ENCODE peak calls at places on chromosome 18, in ten cellular contexts. One of them, this sample, is unnamed.

GRCh38 chr18:13112982-13113381 is 105.6 kb upstream of the LDLRAD4 start:
- DNase-seq in mesenchymal stem cell: peak
- DNase-seq in upper lobe of right lung: no peak
- DNase-seq in heart left ventricle: peak
- DNase-seq in lower leg skin: no peak
- DNase-seq in fibroblast of lung: peak
- DNase-seq in AG04449: no peak
- DNase-seq in cardiac fibroblast: peak
- DNase-seq in cardiac muscle cell: peak
- DNase-seq in iPS DF 6.9: peak
- DNase-seq in this sample: peak

GRCh38 chr18:46622999-46623398 is 34.0 kb downstream of the LOXHD1 start:
- DNase-seq in cardiac fibroblast: peak
- DNase-seq in iPS DF 6.9: no peak
- DNase-seq in heart left ventricle: no peak
- DNase-seq in lower leg skin: no peak
- DNase-seq in cardiac muscle cell: peak
- DNase-seq in mesenchymal stem cell: peak
- DNase-seq in AG04449: no peak
- DNase-seq in upper lobe of right lung: no peak
- DNase-seq in fibroblast of lung: peak
- DNase-seq in this sample: no peak

GRCh38 chr18:79856119-79857080 is 58.7 kb downstream of the KCNG2 start:
- DNase-seq in iPS DF 6.9: peak
- DNase-seq in cardiac muscle cell: peak
- DNase-seq in lower leg skin: peak
- DNase-seq in fibroblast of lung: peak
- DNase-seq in heart left ventricle: no peak
- DNase-seq in cardiac fibroblast: peak
- DNase-seq in upper lobe of right lung: peak
- DNase-seq in AG04449: no peak
- DNase-seq in mesenchymal stem cell: peak
- DNase-seq in this sample: peak

GRCh38 chr18:54828986-54829385 is 709 bp downstream of the RAB27B start:
- DNase-seq in AG04449: no peak
- DNase-seq in cardiac muscle cell: no peak
- DNase-seq in fibroblast of lung: no peak
- DNase-seq in mesenchymal stem cell: peak
- DNase-seq in upper lobe of right lung: no peak
- DNase-seq in heart left ventricle: no peak
- DNase-seq in cardiac fibroblast: no peak
- DNase-seq in lower leg skin: no peak
- DNase-seq in iPS DF 6.9: no peak
- DNase-seq in this sample: no peak

GRCh38 chr18:34867520-34867919 is 157.4 kb downstream of the DTNA start:
- DNase-seq in mesenchymal stem cell: peak
- DNase-seq in fibroblast of lung: no peak
- DNase-seq in AG04449: no peak
- DNase-seq in lower leg skin: no peak
- DNase-seq in heart left ventricle: no peak
- DNase-seq in cardiac muscle cell: peak
- DNase-seq in cardiac fibroblast: peak
- DNase-seq in iPS DF 6.9: peak
- DNase-seq in upper lobe of right lung: no peak
- DNase-seq in this sample: no peak

GRCh38 chr18:3796434-3796833 is 346.5 kb downstream of the TGIF1 start:
- DNase-seq in cardiac fibroblast: no peak
- DNase-seq in lower leg skin: no peak
- DNase-seq in mesenchymal stem cell: no peak
- DNase-seq in iPS DF 6.9: no peak
- DNase-seq in cardiac muscle cell: no peak
- DNase-seq in heart left ventricle: no peak
- DNase-seq in fibroblast of lung: no peak
- DNase-seq in upper lobe of right lung: no peak
- DNase-seq in AG04449: no peak
- DNase-seq in this sample: no peak

GRCh38 chr18:78542204-78542603 is 437.4 kb upstream of the SALL3 start:
- DNase-seq in cardiac fibroblast: no peak
- DNase-seq in cardiac muscle cell: peak
- DNase-seq in iPS DF 6.9: no peak
- DNase-seq in upper lobe of right lung: peak
- DNase-seq in mesenchymal stem cell: no peak
- DNase-seq in AG04449: no peak
- DNase-seq in fibroblast of lung: no peak
- DNase-seq in lower leg skin: peak
- DNase-seq in heart left ventricle: peak
- DNase-seq in this sample: peak

GRCh38 chr18:32287249-32287648 is 97.4 kb downstream of the MEP1B start:
- DNase-seq in mesenchymal stem cell: no peak
- DNase-seq in AG04449: no peak
- DNase-seq in cardiac fibroblast: no peak
- DNase-seq in fibroblast of lung: no peak
- DNase-seq in iPS DF 6.9: no peak
- DNase-seq in heart left ventricle: no peak
- DNase-seq in cardiac muscle cell: no peak
- DNase-seq in lower leg skin: no peak
- DNase-seq in upper lobe of right lung: no peak
- DNase-seq in this sample: no peak

DNA sequence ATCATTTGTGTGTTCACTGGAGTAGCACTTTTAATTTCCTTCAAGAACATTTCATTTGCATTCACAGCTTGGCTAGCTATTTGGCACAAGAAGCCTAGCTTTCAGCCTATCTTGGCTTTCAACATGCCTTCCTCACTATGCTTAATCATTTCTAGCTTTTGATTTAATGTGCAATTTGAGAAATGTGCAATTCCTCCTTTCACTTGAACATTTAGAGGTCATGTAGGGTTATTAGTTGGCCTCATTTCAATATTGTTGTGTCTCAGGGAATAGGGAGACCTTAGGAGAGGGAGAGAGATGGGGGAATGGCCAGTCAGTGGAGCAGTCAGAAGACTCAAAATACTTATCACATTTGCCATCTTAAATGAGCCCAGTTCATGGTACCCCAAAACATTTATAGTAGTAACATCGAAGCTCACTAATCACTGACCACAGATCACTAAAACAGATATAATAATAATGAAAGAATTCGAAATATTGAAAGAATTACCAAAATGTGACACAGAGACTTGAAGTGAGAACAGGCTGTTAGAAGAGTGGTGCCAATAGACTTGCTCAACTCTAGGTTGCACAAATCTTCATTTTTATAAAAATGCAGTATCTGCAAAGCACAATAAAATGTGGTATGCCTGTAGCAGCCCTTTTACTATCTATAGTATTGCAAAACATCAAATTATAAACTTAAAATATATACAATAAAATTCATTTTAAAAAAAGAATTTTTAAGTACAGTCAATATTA is 561.2 kb downstream of the METTL4 start:
- DNase-seq in fibroblast of lung: no peak
- DNase-seq in heart left ventricle: no peak
- DNase-seq in mesenchymal stem cell: no peak
- DNase-seq in cardiac fibroblast: no peak
- DNase-seq in AG04449: no peak
- DNase-seq in iPS DF 6.9: no peak
- DNase-seq in upper lobe of right lung: no peak
- DNase-seq in lower leg skin: no peak
- DNase-seq in cardiac muscle cell: peak
- DNase-seq in this sample: no peak
- H3K4me3 ChIP-seq in fibroblast of lung: no peak
- H3K4me3 ChIP-seq in heart left ventricle: no peak
- H3K4me3 ChIP-seq in mesenchymal stem cell: no peak
- H3K4me3 ChIP-seq in cardiac fibroblast: no peak
- H3K4me3 ChIP-seq in AG04449: no peak
- H3K4me3 ChIP-seq in iPS DF 6.9: no peak
- H3K4me3 ChIP-seq in upper lobe of right lung: no peak
- H3K4me3 ChIP-seq in lower leg skin: no peak
- H3K4me3 ChIP-seq in cardiac muscle cell: no peak
- H3K4me3 ChIP-seq in this sample: no peak

DNA sequence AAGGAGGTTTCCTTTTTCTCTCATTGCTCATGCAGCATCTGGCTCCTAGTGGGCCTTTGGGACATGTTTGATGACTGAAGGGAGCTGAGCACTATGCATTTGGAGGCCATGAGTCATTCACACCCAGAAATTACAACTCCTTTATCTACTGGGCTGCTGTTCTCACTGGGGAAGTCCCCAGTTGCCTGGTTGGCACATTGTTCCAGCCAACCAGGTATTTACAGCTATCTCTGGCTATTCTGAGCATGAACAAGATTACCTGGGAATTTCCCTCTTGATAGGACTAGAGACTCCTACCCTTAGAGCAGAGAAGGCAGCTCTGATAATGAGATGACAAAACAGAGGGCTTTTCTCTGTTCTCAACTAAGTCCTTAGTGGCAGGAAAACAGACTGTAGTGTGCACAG is 206.5 kb downstream of the SETBP1 start:
- DNase-seq in AG04449: peak
- DNase-seq in fibroblast of lung: no peak
- DNase-seq in mesenchymal stem cell: peak
- DNase-seq in iPS DF 6.9: no peak
- DNase-seq in upper lobe of right lung: no peak
- DNase-seq in lower leg skin: no peak
- DNase-seq in cardiac muscle cell: peak
- DNase-seq in cardiac fibroblast: peak
- DNase-seq in heart left ventricle: no peak
- DNase-seq in this sample: no peak
- H3K4me3 ChIP-seq in AG04449: no peak
- H3K4me3 ChIP-seq in fibroblast of lung: no peak
- H3K4me3 ChIP-seq in mesenchymal stem cell: no peak
- H3K4me3 ChIP-seq in iPS DF 6.9: no peak
- H3K4me3 ChIP-seq in upper lobe of right lung: no peak
- H3K4me3 ChIP-seq in lower leg skin: no peak
- H3K4me3 ChIP-seq in cardiac muscle cell: no peak
- H3K4me3 ChIP-seq in cardiac fibroblast: no peak
- H3K4me3 ChIP-seq in heart left ventricle: no peak
- H3K4me3 ChIP-seq in this sample: no peak

GRCh38 chr18:27250471-27250870 is 65.4 kb upstream of the CHST9 start:
- DNase-seq in heart left ventricle: no peak
- DNase-seq in cardiac fibroblast: no peak
- DNase-seq in lower leg skin: no peak
- DNase-seq in upper lobe of right lung: no peak
- DNase-seq in mesenchymal stem cell: no peak
- DNase-seq in fibroblast of lung: no peak
- DNase-seq in AG04449: no peak
- DNase-seq in iPS DF 6.9: no peak
- DNase-seq in cardiac muscle cell: no peak
- DNase-seq in this sample: no peak
- H3K4me3 ChIP-seq in heart left ventricle: no peak
- H3K4me3 ChIP-seq in cardiac fibroblast: no peak
- H3K4me3 ChIP-seq in lower leg skin: no peak
- H3K4me3 ChIP-seq in upper lobe of right lung: no peak
- H3K4me3 ChIP-seq in mesenchymal stem cell: no peak
- H3K4me3 ChIP-seq in fibroblast of lung: no peak
- H3K4me3 ChIP-seq in AG04449: no peak
- H3K4me3 ChIP-seq in iPS DF 6.9: no peak
- H3K4me3 ChIP-seq in cardiac muscle cell: no peak
- H3K4me3 ChIP-seq in this sample: no peak

DNA sequence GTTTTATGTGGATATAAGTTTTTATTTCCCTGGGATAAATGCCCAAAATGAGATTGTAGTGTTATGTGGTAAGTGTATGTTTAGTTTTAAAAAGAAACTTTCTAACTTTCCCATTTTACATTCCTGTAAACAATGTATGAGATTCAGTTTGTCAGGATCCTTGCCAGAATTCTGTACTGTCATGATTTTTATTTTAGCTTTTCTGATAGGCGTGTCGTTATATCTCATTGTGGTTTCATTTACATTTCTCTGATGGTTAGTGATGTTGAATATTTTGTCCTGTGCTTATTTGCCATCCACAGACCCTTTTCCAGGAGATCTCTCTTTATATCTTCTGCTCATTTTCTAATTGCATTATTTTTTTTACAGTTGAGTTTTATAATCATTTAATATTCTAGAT is 245.6 kb upstream of the CDH2 start:
- DNase-seq in AG04449: no peak
- DNase-seq in mesenchymal stem cell: no peak
- DNase-seq in fibroblast of lung: no peak
- DNase-seq in heart left ventricle: no peak
- DNase-seq in lower leg skin: no peak
- DNase-seq in cardiac fibroblast: no peak
- DNase-seq in upper lobe of right lung: no peak
- DNase-seq in iPS DF 6.9: no peak
- DNase-seq in cardiac muscle cell: no peak
- DNase-seq in this sample: no peak
- H3K4me3 ChIP-seq in AG04449: no peak
- H3K4me3 ChIP-seq in mesenchymal stem cell: no peak
- H3K4me3 ChIP-seq in fibroblast of lung: no peak
- H3K4me3 ChIP-seq in heart left ventricle: no peak
- H3K4me3 ChIP-seq in lower leg skin: no peak
- H3K4me3 ChIP-seq in cardiac fibroblast: no peak
- H3K4me3 ChIP-seq in upper lobe of right lung: no peak
- H3K4me3 ChIP-seq in iPS DF 6.9: no peak
- H3K4me3 ChIP-seq in cardiac muscle cell: no peak
- H3K4me3 ChIP-seq in this sample: no peak

DNA sequence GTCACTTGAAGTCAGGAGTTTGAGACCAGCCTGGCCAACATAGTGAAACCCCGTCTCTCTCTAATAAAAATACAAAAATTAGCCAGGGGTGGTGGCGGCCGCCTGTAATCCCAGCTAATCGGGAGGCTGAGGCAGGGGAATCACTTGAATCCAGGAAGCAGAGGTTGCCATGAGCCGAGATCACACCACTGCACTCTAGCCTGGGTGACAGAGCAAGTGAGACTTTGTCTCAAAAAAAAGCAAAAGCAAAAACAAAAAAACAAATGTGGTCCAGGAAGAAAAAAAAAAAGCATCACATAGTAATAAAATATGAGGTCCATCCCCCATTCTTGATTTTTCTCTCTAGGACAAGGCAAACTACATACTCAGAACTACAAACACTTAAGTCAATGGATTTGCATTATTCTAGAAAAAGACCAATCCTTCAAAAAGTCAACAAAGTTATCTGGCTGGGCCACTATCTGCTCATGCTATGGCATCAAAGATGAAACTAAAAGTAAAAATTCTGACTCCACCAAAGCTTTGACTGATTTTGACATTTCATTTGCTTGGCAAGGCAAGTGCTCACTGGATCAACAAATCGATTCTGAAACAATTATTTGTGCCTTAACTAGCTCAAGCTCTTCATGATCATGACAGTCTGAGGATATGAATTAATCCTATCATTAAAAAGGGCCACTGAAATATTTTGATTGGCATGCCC is 28.4 kb downstream of the MEX3C start:
- DNase-seq in fibroblast of lung: no peak
- DNase-seq in lower leg skin: no peak
- DNase-seq in heart left ventricle: no peak
- DNase-seq in upper lobe of right lung: no peak
- DNase-seq in AG04449: no peak
- DNase-seq in iPS DF 6.9: no peak
- DNase-seq in cardiac fibroblast: no peak
- DNase-seq in mesenchymal stem cell: no peak
- DNase-seq in cardiac muscle cell: no peak
- DNase-seq in this sample: no peak
- H3K4me3 ChIP-seq in fibroblast of lung: no peak
- H3K4me3 ChIP-seq in lower leg skin: no peak
- H3K4me3 ChIP-seq in heart left ventricle: no peak
- H3K4me3 ChIP-seq in upper lobe of right lung: no peak
- H3K4me3 ChIP-seq in AG04449: no peak
- H3K4me3 ChIP-seq in iPS DF 6.9: no peak
- H3K4me3 ChIP-seq in cardiac fibroblast: no peak
- H3K4me3 ChIP-seq in mesenchymal stem cell: no peak
- H3K4me3 ChIP-seq in cardiac muscle cell: no peak
- H3K4me3 ChIP-seq in this sample: no peak